ENCODE peak calls at places on chromosomes 12 and 14, in ten cellular contexts. One of them, this sample, is unnamed.

GRCh38 chr14:67574806-67575205 is 25.3 kb downstream of the PIGH start:
- DNase-seq in stimulated activated CD8-positive, alpha-beta memory T cell treated with anti-CD3 and anti-CD28 coated beads, Interleukin-4, amount 100 ng/mL, for 48 hours: no peak
- DNase-seq in SW480: no peak
- DNase-seq in HepG2: no peak
- DNase-seq in activated CD4-positive, CD25-positive, alpha-beta regulatory T cell treated with anti-CD3 and anti-CD28 coated beads, Interleukin-2, amount 50 U/mL, for 16 hours: no peak
- DNase-seq in fibroblast of lung: no peak
- DNase-seq in NCI-H2029: no peak
- DNase-seq in ELR: no peak
- DNase-seq in choroid plexus epithelial cell: no peak
- DNase-seq in brain microvascular endothelial cell: no peak
- DNase-seq in this sample: no peak

GRCh38 chr14:69571879-69572633 is 2.6 kb downstream of the CCDC177 start:
- DNase-seq in stimulated activated CD8-positive, alpha-beta memory T cell treated with anti-CD3 and anti-CD28 coated beads, Interleukin-4, amount 100 ng/mL, for 48 hours: no peak
- DNase-seq in choroid plexus epithelial cell: peak; percentile 34
- DNase-seq in SW480: peak; percentile 70
- DNase-seq in NCI-H2029: peak; percentile 66
- DNase-seq in brain microvascular endothelial cell: no peak
- DNase-seq in ELR: no peak
- DNase-seq in activated CD4-positive, CD25-positive, alpha-beta regulatory T cell treated with anti-CD3 and anti-CD28 coated beads, Interleukin-2, amount 50 U/mL, for 16 hours: no peak
- DNase-seq in fibroblast of lung: peak; percentile 9
- DNase-seq in HepG2: peak; percentile 17
- DNase-seq in this sample: no peak

GRCh38 chr14:64225156-64225757 is 68.9 kb downstream of the ESR2 start:
- DNase-seq in fibroblast of lung: no peak
- DNase-seq in stimulated activated CD8-positive, alpha-beta memory T cell treated with anti-CD3 and anti-CD28 coated beads, Interleukin-4, amount 100 ng/mL, for 48 hours: no peak
- DNase-seq in SW480: no peak
- DNase-seq in choroid plexus epithelial cell: no peak
- DNase-seq in NCI-H2029: no peak
- DNase-seq in ELR: no peak
- DNase-seq in HepG2: no peak
- DNase-seq in activated CD4-positive, CD25-positive, alpha-beta regulatory T cell treated with anti-CD3 and anti-CD28 coated beads, Interleukin-2, amount 50 U/mL, for 16 hours: no peak
- DNase-seq in brain microvascular endothelial cell: no peak
- DNase-seq in this sample: no peak

GRCh38 chr12:59871779-59872178 is 275.9 kb downstream of the SLC16A7 start:
- DNase-seq in ELR: no peak
- DNase-seq in SW480: no peak
- DNase-seq in stimulated activated CD8-positive, alpha-beta memory T cell treated with anti-CD3 and anti-CD28 coated beads, Interleukin-4, amount 100 ng/mL, for 48 hours: no peak
- DNase-seq in NCI-H2029: no peak
- DNase-seq in brain microvascular endothelial cell: no peak
- DNase-seq in HepG2: no peak
- DNase-seq in choroid plexus epithelial cell: no peak
- DNase-seq in activated CD4-positive, CD25-positive, alpha-beta regulatory T cell treated with anti-CD3 and anti-CD28 coated beads, Interleukin-2, amount 50 U/mL, for 16 hours: no peak
- DNase-seq in fibroblast of lung: no peak
- DNase-seq in this sample: no peak

GRCh38 chr14:94935901-94936300 is 166.0 kb upstream of the GSC start:
- DNase-seq in stimulated activated CD8-positive, alpha-beta memory T cell treated with anti-CD3 and anti-CD28 coated beads, Interleukin-4, amount 100 ng/mL, for 48 hours: no peak
- DNase-seq in ELR: no peak
- DNase-seq in choroid plexus epithelial cell: no peak
- DNase-seq in HepG2: no peak
- DNase-seq in fibroblast of lung: no peak
- DNase-seq in NCI-H2029: no peak
- DNase-seq in brain microvascular endothelial cell: no peak
- DNase-seq in SW480: no peak
- DNase-seq in activated CD4-positive, CD25-positive, alpha-beta regulatory T cell treated with anti-CD3 and anti-CD28 coated beads, Interleukin-2, amount 50 U/mL, for 16 hours: no peak
- DNase-seq in this sample: no peak

GRCh38 chr12:76259071-76259470 is 89.1 kb downstream of the BBS10 start:
- DNase-seq in HepG2: no peak
- DNase-seq in NCI-H2029: no peak
- DNase-seq in SW480: no peak
- DNase-seq in stimulated activated CD8-positive, alpha-beta memory T cell treated with anti-CD3 and anti-CD28 coated beads, Interleukin-4, amount 100 ng/mL, for 48 hours: no peak
- DNase-seq in activated CD4-positive, CD25-positive, alpha-beta regulatory T cell treated with anti-CD3 and anti-CD28 coated beads, Interleukin-2, amount 50 U/mL, for 16 hours: no peak
- DNase-seq in choroid plexus epithelial cell: peak; percentile 51
- DNase-seq in fibroblast of lung: no peak
- DNase-seq in ELR: peak; percentile 70
- DNase-seq in brain microvascular endothelial cell: no peak
- DNase-seq in this sample: peak; percentile 40

GRCh38 chr14:20179218-20179617 is 11.5 kb upstream of the OR11G2 start:
- DNase-seq in stimulated activated CD8-positive, alpha-beta memory T cell treated with anti-CD3 and anti-CD28 coated beads, Interleukin-4, amount 100 ng/mL, for 48 hours: no peak
- DNase-seq in brain microvascular endothelial cell: no peak
- DNase-seq in NCI-H2029: no peak
- DNase-seq in ELR: no peak
- DNase-seq in choroid plexus epithelial cell: no peak
- DNase-seq in HepG2: no peak
- DNase-seq in fibroblast of lung: no peak
- DNase-seq in activated CD4-positive, CD25-positive, alpha-beta regulatory T cell treated with anti-CD3 and anti-CD28 coated beads, Interleukin-2, amount 50 U/mL, for 16 hours: no peak
- DNase-seq in SW480: no peak
- DNase-seq in this sample: no peak

GRCh38 chr14:68790656-68791077 is 2.2 kb downstream of the ZFP36L1 start:
- DNase-seq in SW480: no peak
- DNase-seq in fibroblast of lung: no peak
- DNase-seq in stimulated activated CD8-positive, alpha-beta memory T cell treated with anti-CD3 and anti-CD28 coated beads, Interleukin-4, amount 100 ng/mL, for 48 hours: peak; percentile 81
- DNase-seq in brain microvascular endothelial cell: no peak
- DNase-seq in choroid plexus epithelial cell: no peak
- DNase-seq in HepG2: no peak
- DNase-seq in activated CD4-positive, CD25-positive, alpha-beta regulatory T cell treated with anti-CD3 and anti-CD28 coated beads, Interleukin-2, amount 50 U/mL, for 16 hours: no peak
- DNase-seq in NCI-H2029: no peak
- DNase-seq in ELR: no peak
- DNase-seq in this sample: no peak

GRCh38 chr14:65354715-65355114 is 57.8 kb upstream of the FUT8 start:
- DNase-seq in brain microvascular endothelial cell: no peak
- DNase-seq in SW480: no peak
- DNase-seq in HepG2: no peak
- DNase-seq in fibroblast of lung: no peak
- DNase-seq in choroid plexus epithelial cell: no peak
- DNase-seq in ELR: no peak
- DNase-seq in activated CD4-positive, CD25-positive, alpha-beta regulatory T cell treated with anti-CD3 and anti-CD28 coated beads, Interleukin-2, amount 50 U/mL, for 16 hours: no peak
- DNase-seq in stimulated activated CD8-positive, alpha-beta memory T cell treated with anti-CD3 and anti-CD28 coated beads, Interleukin-4, amount 100 ng/mL, for 48 hours: no peak
- DNase-seq in NCI-H2029: no peak
- DNase-seq in this sample: no peak

GRCh38 chr14:70894868-70895267 is 12.4 kb upstream of the PCNX1 start:
- DNase-seq in brain microvascular endothelial cell: no peak
- DNase-seq in ELR: no peak
- DNase-seq in NCI-H2029: no peak
- DNase-seq in stimulated activated CD8-positive, alpha-beta memory T cell treated with anti-CD3 and anti-CD28 coated beads, Interleukin-4, amount 100 ng/mL, for 48 hours: no peak
- DNase-seq in fibroblast of lung: peak; percentile 38
- DNase-seq in choroid plexus epithelial cell: peak; percentile 54
- DNase-seq in HepG2: peak; percentile 96
- DNase-seq in SW480: peak; percentile 26
- DNase-seq in activated CD4-positive, CD25-positive, alpha-beta regulatory T cell treated with anti-CD3 and anti-CD28 coated beads, Interleukin-2, amount 50 U/mL, for 16 hours: no peak
- DNase-seq in this sample: peak; percentile 46

GRCh38 chr12:3130053-3130805 is 53.0 kb downstream of the TSPAN9 start:
- DNase-seq in HepG2: no peak
- DNase-seq in ELR: no peak
- DNase-seq in NCI-H2029: peak; percentile 89
- DNase-seq in SW480: no peak
- DNase-seq in brain microvascular endothelial cell: no peak
- DNase-seq in fibroblast of lung: no peak
- DNase-seq in activated CD4-positive, CD25-positive, alpha-beta regulatory T cell treated with anti-CD3 and anti-CD28 coated beads, Interleukin-2, amount 50 U/mL, for 16 hours: no peak
- DNase-seq in stimulated activated CD8-positive, alpha-beta memory T cell treated with anti-CD3 and anti-CD28 coated beads, Interleukin-4, amount 100 ng/mL, for 48 hours: no peak
- DNase-seq in choroid plexus epithelial cell: no peak
- DNase-seq in this sample: peak; percentile 87

GRCh38 chr12:83123039-83123438 is 436.3 kb downstream of the TMTC2 start:
- DNase-seq in choroid plexus epithelial cell: no peak
- DNase-seq in ELR: no peak
- DNase-seq in stimulated activated CD8-positive, alpha-beta memory T cell treated with anti-CD3 and anti-CD28 coated beads, Interleukin-4, amount 100 ng/mL, for 48 hours: no peak
- DNase-seq in SW480: no peak
- DNase-seq in NCI-H2029: no peak
- DNase-seq in HepG2: no peak
- DNase-seq in activated CD4-positive, CD25-positive, alpha-beta regulatory T cell treated with anti-CD3 and anti-CD28 coated beads, Interleukin-2, amount 50 U/mL, for 16 hours: no peak
- DNase-seq in brain microvascular endothelial cell: no peak
- DNase-seq in fibroblast of lung: no peak
- DNase-seq in this sample: no peak

GRCh38 chr12:104454997-104455396 is 1.8 kb upstream of the CHST11 start:
- DNase-seq in fibroblast of lung: peak; percentile 84
- DNase-seq in activated CD4-positive, CD25-positive, alpha-beta regulatory T cell treated with anti-CD3 and anti-CD28 coated beads, Interleukin-2, amount 50 U/mL, for 16 hours: no peak
- DNase-seq in stimulated activated CD8-positive, alpha-beta memory T cell treated with anti-CD3 and anti-CD28 coated beads, Interleukin-4, amount 100 ng/mL, for 48 hours: no peak
- DNase-seq in brain microvascular endothelial cell: no peak
- DNase-seq in HepG2: no peak
- DNase-seq in ELR: peak; percentile 89
- DNase-seq in NCI-H2029: no peak
- DNase-seq in choroid plexus epithelial cell: no peak
- DNase-seq in SW480: peak; percentile 75
- DNase-seq in this sample: peak; percentile 91

GRCh38 chr12:108854453-108855283 is 2.7 kb downstream of the SSH1 start:
- DNase-seq in NCI-H2029: no peak
- DNase-seq in HepG2: no peak
- DNase-seq in choroid plexus epithelial cell: peak; percentile 97
- DNase-seq in stimulated activated CD8-positive, alpha-beta memory T cell treated with anti-CD3 and anti-CD28 coated beads, Interleukin-4, amount 100 ng/mL, for 48 hours: peak; percentile 34
- DNase-seq in brain microvascular endothelial cell: peak; percentile 97
- DNase-seq in activated CD4-positive, CD25-positive, alpha-beta regulatory T cell treated with anti-CD3 and anti-CD28 coated beads, Interleukin-2, amount 50 U/mL, for 16 hours: no peak
- DNase-seq in fibroblast of lung: peak; percentile 99
- DNase-seq in SW480: peak; percentile 78
- DNase-seq in ELR: peak; percentile 99
- DNase-seq in this sample: peak; percentile 99

GRCh38 chr12:31682136-31682962 is 22.9 kb downstream of the ETFBKMT start:
- DNase-seq in NCI-H2029: peak; percentile 85
- DNase-seq in choroid plexus epithelial cell: peak; percentile 96
- DNase-seq in fibroblast of lung: peak; percentile 74
- DNase-seq in activated CD4-positive, CD25-positive, alpha-beta regulatory T cell treated with anti-CD3 and anti-CD28 coated beads, Interleukin-2, amount 50 U/mL, for 16 hours: peak; percentile 48
- DNase-seq in stimulated activated CD8-positive, alpha-beta memory T cell treated with anti-CD3 and anti-CD28 coated beads, Interleukin-4, amount 100 ng/mL, for 48 hours: peak; percentile 70
- DNase-seq in brain microvascular endothelial cell: peak; percentile 86
- DNase-seq in SW480: peak; percentile 73
- DNase-seq in HepG2: peak; percentile 81
- DNase-seq in ELR: peak; percentile 87
- DNase-seq in this sample: peak; percentile 76

GRCh38 chr14:89146291-89146690 is 270.7 kb downstream of the FOXN3 start:
- DNase-seq in stimulated activated CD8-positive, alpha-beta memory T cell treated with anti-CD3 and anti-CD28 coated beads, Interleukin-4, amount 100 ng/mL, for 48 hours: no peak
- DNase-seq in NCI-H2029: no peak
- DNase-seq in ELR: no peak
- DNase-seq in fibroblast of lung: peak; percentile 20
- DNase-seq in brain microvascular endothelial cell: no peak
- DNase-seq in HepG2: no peak
- DNase-seq in activated CD4-positive, CD25-positive, alpha-beta regulatory T cell treated with anti-CD3 and anti-CD28 coated beads, Interleukin-2, amount 50 U/mL, for 16 hours: no peak
- DNase-seq in choroid plexus epithelial cell: no peak
- DNase-seq in SW480: no peak
- DNase-seq in this sample: no peak

GRCh38 chr12:92261071-92261470 is 115.4 kb upstream of the BTG1 start:
- DNase-seq in stimulated activated CD8-positive, alpha-beta memory T cell treated with anti-CD3 and anti-CD28 coated beads, Interleukin-4, amount 100 ng/mL, for 48 hours: no peak
- DNase-seq in brain microvascular endothelial cell: no peak
- DNase-seq in SW480: no peak
- DNase-seq in fibroblast of lung: no peak
- DNase-seq in NCI-H2029: no peak
- DNase-seq in HepG2: no peak
- DNase-seq in activated CD4-positive, CD25-positive, alpha-beta regulatory T cell treated with anti-CD3 and anti-CD28 coated beads, Interleukin-2, amount 50 U/mL, for 16 hours: no peak
- DNase-seq in ELR: no peak
- DNase-seq in choroid plexus epithelial cell: no peak
- DNase-seq in this sample: no peak

GRCh38 chr14:86388216-86388615 is 858.3 kb downstream of the FLRT2 start:
- DNase-seq in activated CD4-positive, CD25-positive, alpha-beta regulatory T cell treated with anti-CD3 and anti-CD28 coated beads, Interleukin-2, amount 50 U/mL, for 16 hours: no peak
- DNase-seq in stimulated activated CD8-positive, alpha-beta memory T cell treated with anti-CD3 and anti-CD28 coated beads, Interleukin-4, amount 100 ng/mL, for 48 hours: no peak
- DNase-seq in brain microvascular endothelial cell: no peak
- DNase-seq in choroid plexus epithelial cell: no peak
- DNase-seq in fibroblast of lung: no peak
- DNase-seq in HepG2: no peak
- DNase-seq in NCI-H2029: no peak
- DNase-seq in SW480: no peak
- DNase-seq in ELR: no peak
- DNase-seq in this sample: no peak

GRCh38 chr12:98656289-98657101 is 11.4 kb downstream of the APAF1 start:
- DNase-seq in fibroblast of lung: peak; percentile 8
- DNase-seq in choroid plexus epithelial cell: no peak
- DNase-seq in stimulated activated CD8-positive, alpha-beta memory T cell treated with anti-CD3 and anti-CD28 coated beads, Interleukin-4, amount 100 ng/mL, for 48 hours: no peak
- DNase-seq in NCI-H2029: no peak
- DNase-seq in ELR: no peak
- DNase-seq in activated CD4-positive, CD25-positive, alpha-beta regulatory T cell treated with anti-CD3 and anti-CD28 coated beads, Interleukin-2, amount 50 U/mL, for 16 hours: no peak
- DNase-seq in HepG2: no peak
- DNase-seq in brain microvascular endothelial cell: no peak
- DNase-seq in SW480: no peak
- DNase-seq in this sample: no peak

GRCh38 chr14:100711493-100711892 is 15.2 kb upstream of the DLK1 start:
- DNase-seq in choroid plexus epithelial cell: no peak
- DNase-seq in NCI-H2029: no peak
- DNase-seq in activated CD4-positive, CD25-positive, alpha-beta regulatory T cell treated with anti-CD3 and anti-CD28 coated beads, Interleukin-2, amount 50 U/mL, for 16 hours: no peak
- DNase-seq in stimulated activated CD8-positive, alpha-beta memory T cell treated with anti-CD3 and anti-CD28 coated beads, Interleukin-4, amount 100 ng/mL, for 48 hours: no peak
- DNase-seq in brain microvascular endothelial cell: no peak
- DNase-seq in HepG2: no peak
- DNase-seq in SW480: no peak
- DNase-seq in fibroblast of lung: no peak
- DNase-seq in ELR: no peak
- DNase-seq in this sample: no peak

GRCh38 chr14:49464885-49465284 is 121.3 kb downstream of the RPS29 start:
- DNase-seq in choroid plexus epithelial cell: peak; percentile 3
- DNase-seq in ELR: peak; percentile 11
- DNase-seq in HepG2: peak; percentile 6
- DNase-seq in stimulated activated CD8-positive, alpha-beta memory T cell treated with anti-CD3 and anti-CD28 coated beads, Interleukin-4, amount 100 ng/mL, for 48 hours: no peak
- DNase-seq in brain microvascular endothelial cell: no peak
- DNase-seq in fibroblast of lung: no peak
- DNase-seq in activated CD4-positive, CD25-positive, alpha-beta regulatory T cell treated with anti-CD3 and anti-CD28 coated beads, Interleukin-2, amount 50 U/mL, for 16 hours: no peak
- DNase-seq in NCI-H2029: no peak
- DNase-seq in SW480: peak; percentile 11
- DNase-seq in this sample: peak; percentile 22

GRCh38 chr14:59268858-59269257 is 80.4 kb downstream of the DAAM1 start:
- DNase-seq in fibroblast of lung: peak; percentile 66
- DNase-seq in HepG2: no peak
- DNase-seq in ELR: peak; percentile 37
- DNase-seq in stimulated activated CD8-positive, alpha-beta memory T cell treated with anti-CD3 and anti-CD28 coated beads, Interleukin-4, amount 100 ng/mL, for 48 hours: no peak
- DNase-seq in SW480: no peak
- DNase-seq in brain microvascular endothelial cell: no peak
- DNase-seq in choroid plexus epithelial cell: no peak
- DNase-seq in activated CD4-positive, CD25-positive, alpha-beta regulatory T cell treated with anti-CD3 and anti-CD28 coated beads, Interleukin-2, amount 50 U/mL, for 16 hours: no peak
- DNase-seq in NCI-H2029: no peak
- DNase-seq in this sample: peak; percentile 44

GRCh38 chr14:60093088-60093487 is 1.4 kb downstream of the PCNX4 start:
- DNase-seq in HepG2: no peak
- DNase-seq in fibroblast of lung: no peak
- DNase-seq in brain microvascular endothelial cell: no peak
- DNase-seq in ELR: peak; percentile 22
- DNase-seq in activated CD4-positive, CD25-positive, alpha-beta regulatory T cell treated with anti-CD3 and anti-CD28 coated beads, Interleukin-2, amount 50 U/mL, for 16 hours: no peak
- DNase-seq in stimulated activated CD8-positive, alpha-beta memory T cell treated with anti-CD3 and anti-CD28 coated beads, Interleukin-4, amount 100 ng/mL, for 48 hours: no peak
- DNase-seq in choroid plexus epithelial cell: peak; percentile 20
- DNase-seq in NCI-H2029: no peak
- DNase-seq in SW480: no peak
- DNase-seq in this sample: peak; percentile 4

This sample was measured in M059J.